ENCODE peak calls at places on chromosomes 1 and 21, in four cellular contexts. L, R, M and Q are unnamed samples.

GRCh38 chr1:155080250-155081228 is 1.9 kb downstream of the EFNA3 start:
- DNase-seq in L (no peak), M (peak; percentile 54), R (peak; percentile 19), Q (no peak)

GRCh38 chr1:74467786-74468377 is 44.5 kb downstream of the LRRC53 start:
- DNase-seq in R (no peak), L (no peak), M (no peak), Q (no peak)

GRCh38 chr1:58190614-58191013 is 355.9 kb downstream of the OMA1 start:
- DNase-seq in M (no peak), L (no peak), R (no peak), Q (no peak)

GRCh38 chr1:38050397-38051141 is 4.0 kb upstream of the POU3F1 start:
- DNase-seq in M (no peak), R (no peak), L (no peak), Q (no peak)

GRCh38 chr1:154154534-154155181 is at the start of gene NUP210L:
- DNase-seq in M (peak; percentile 32), L (no peak), R (peak; percentile 63), Q (no peak)

GRCh38 chr1:23799570-23800395 is 771 bp downstream of the GALE start:
- DNase-seq in R (peak; percentile 52), L (peak; percentile 62), M (peak; percentile 88), Q (peak; percentile 74)

GRCh38 chr1:15526021-15526489 is 593 bp upstream of the DNAJC16 start:
- DNase-seq in M (peak; percentile 46), L (peak; percentile 7), R (no peak), Q (no peak)

GRCh38 chr1:101178688-101179491 is 57.9 kb upstream of the S1PR1 start:
- DNase-seq in L (no peak), R (no peak), M (no peak), Q (peak; percentile 57)

GRCh38 chr1:59926381-59927243 is at the start of gene CYP2J2:
- DNase-seq in L (no peak), M (peak; percentile 79), R (peak; percentile 70), Q (peak; percentile 32)

GRCh38 chr1:33043267-33044090 is 6.8 kb upstream of the AK2 start:
- DNase-seq in M (no peak), R (no peak), L (no peak), Q (no peak)

GRCh38 chr1:109478806-109479205 is 4.9 kb upstream of the ATXN7L2 start:
- DNase-seq in M (peak; percentile 35), L (no peak), R (no peak), Q (peak; percentile 53)

GRCh38 chr1:201476670-201477344 is 7.8 kb upstream of the PHLDA3 start:
- DNase-seq in L (no peak), R (no peak), M (no peak), Q (no peak)

GRCh38 chr1:246597340-246597739 is 31.1 kb downstream of the CNST start:
- DNase-seq in R (no peak), L (no peak), M (peak; percentile 80), Q (no peak)

GRCh38 chr1:223702735-223703667 is 9.3 kb upstream of the CAPN2 start:
- DNase-seq in M (no peak), L (no peak), R (no peak), Q (no peak)

GRCh38 chr1:226061793-226062557 is 541 bp upstream of the H3-3A start:
- DNase-seq in L (no peak), M (peak; percentile 85), R (peak; percentile 85), Q (no peak)

GRCh38 chr1:28456078-28456477 is 49.8 kb upstream of the RCC1 start:
- DNase-seq in L (no peak), R (no peak), M (no peak), Q (no peak)

GRCh38 chr1:204218552-204218951 is 4.8 kb upstream of the GOLT1A start:
- DNase-seq in L (no peak), M (no peak), R (no peak), Q (no peak)

GRCh38 chr21:46008893-46009635 is 27.5 kb downstream of the COL6A1 start:
- DNase-seq in L (no peak), M (no peak), R (no peak), Q (peak; percentile 25)

GRCh38 chr1:119040906-119041305 is 52.8 kb upstream of the TBX15 start:
- DNase-seq in L (no peak), M (peak; percentile 10), R (no peak), Q (no peak)

GRCh38 chr1:45647248-45648021 is 23.6 kb upstream of the CCDC17 start:
- DNase-seq in L (no peak), R (no peak), M (no peak), Q (no peak)

GRCh38 chr1:189706594-189706993 is 771.1 kb downstream of the BRINP3 start:
- DNase-seq in R (no peak), M (no peak), L (no peak), Q (no peak)

DNA sequence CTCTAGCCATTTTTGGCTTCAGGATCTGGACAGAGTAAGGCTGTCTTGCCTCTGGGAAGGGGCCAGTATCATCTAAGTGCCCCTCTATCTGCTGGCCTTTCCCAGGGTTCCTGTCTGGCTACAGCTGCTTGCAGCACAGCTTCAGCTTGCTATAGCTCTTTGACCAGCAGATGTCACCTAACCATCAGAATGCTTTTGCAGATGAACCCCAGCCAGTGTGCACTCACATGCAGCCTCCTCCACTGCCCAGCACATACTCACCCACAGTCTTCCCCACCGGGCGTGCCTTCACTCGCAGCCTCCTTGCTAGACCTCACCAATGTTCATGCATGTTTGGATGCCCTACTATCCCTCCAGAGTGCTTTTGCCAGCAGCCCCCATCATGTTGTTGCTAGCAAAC is 769.0 kb downstream of the BRINP3 start:
- DNase-seq in R (no peak), L (no peak), M (no peak), Q (no peak)
- TF ChIP-seq CTCF in R (no peak), L (peak; percentile 11), M (no peak), Q (no peak)

GRCh38 chr1:77030401-77031100 is 163.3 kb downstream of the ST6GALNAC5 start:
- DNase-seq in L (no peak), R (no peak), M (no peak), Q (no peak)

GRCh38 chr1:77027916-77028315 is 160.6 kb downstream of the ST6GALNAC5 start:
- DNase-seq in R (no peak), M (no peak), L (no peak), Q (no peak)

GRCh38 chr1:77026126-77026525 is 158.8 kb downstream of the ST6GALNAC5 start:
- DNase-seq in M (no peak), L (no peak), R (no peak), Q (no peak)

GRCh38 chr1:77026640-77027039 is 159.4 kb downstream of the ST6GALNAC5 start:
- DNase-seq in R (no peak), M (no peak), L (no peak), Q (no peak)

DNA sequence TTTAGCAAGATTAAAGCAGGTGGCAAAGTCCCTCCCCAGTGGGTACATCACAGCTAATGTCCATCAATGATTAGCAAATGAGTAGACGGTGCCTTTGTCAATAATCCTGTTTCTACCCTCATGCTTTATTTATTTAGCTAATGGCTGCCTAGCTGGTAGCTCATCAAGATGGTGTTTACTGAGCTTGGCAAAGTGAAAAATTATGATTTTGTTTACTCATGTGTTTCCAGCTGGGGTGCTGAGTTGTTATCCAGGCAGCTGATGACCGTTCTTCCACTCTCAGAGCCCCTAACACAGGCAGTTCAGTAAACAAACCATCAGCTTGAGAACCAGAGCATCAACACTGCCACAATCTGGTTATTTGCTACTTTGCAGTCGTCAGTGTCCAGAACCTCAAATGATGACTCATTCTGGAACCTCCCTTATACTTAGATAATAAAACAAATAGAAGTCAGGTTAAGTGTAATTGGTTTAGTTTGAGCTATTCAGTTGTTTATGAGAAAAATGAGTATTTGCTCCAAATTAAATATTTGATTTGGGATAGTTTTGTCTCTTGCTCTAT is 163.9 kb downstream of the ST6GALNAC5 start:
- DNase-seq in L (no peak), M (no peak), R (no peak), Q (no peak)
- TF ChIP-seq CTCF in L (peak; percentile 48), M (no peak), R (no peak), Q (no peak)

GRCh38 chr1:182338806-182339370 is 52.7 kb downstream of the GLUL start:
- DNase-seq in M (no peak), L (no peak), R (no peak), Q (no peak)
- TF ChIP-seq CTCF in M (no peak), L (no peak), R (no peak), Q (no peak)

GRCh38 chr1:233721003-233721595 is 107.2 kb downstream of the KCNK1 start:
- DNase-seq in L (no peak), R (no peak), M (no peak), Q (no peak)

GRCh38 chr1:233722212-233722979 is 108.5 kb downstream of the KCNK1 start:
- DNase-seq in M (no peak), L (no peak), R (no peak), Q (no peak)

GRCh38 chr1:233723387-233723786 is 109.5 kb downstream of the KCNK1 start:
- DNase-seq in R (peak; percentile 24), L (no peak), M (no peak), Q (no peak)

GRCh38 chr1:233730380-233730779 is 116.5 kb downstream of the KCNK1 start:
- DNase-seq in M (no peak), R (no peak), L (no peak), Q (no peak)

DNA sequence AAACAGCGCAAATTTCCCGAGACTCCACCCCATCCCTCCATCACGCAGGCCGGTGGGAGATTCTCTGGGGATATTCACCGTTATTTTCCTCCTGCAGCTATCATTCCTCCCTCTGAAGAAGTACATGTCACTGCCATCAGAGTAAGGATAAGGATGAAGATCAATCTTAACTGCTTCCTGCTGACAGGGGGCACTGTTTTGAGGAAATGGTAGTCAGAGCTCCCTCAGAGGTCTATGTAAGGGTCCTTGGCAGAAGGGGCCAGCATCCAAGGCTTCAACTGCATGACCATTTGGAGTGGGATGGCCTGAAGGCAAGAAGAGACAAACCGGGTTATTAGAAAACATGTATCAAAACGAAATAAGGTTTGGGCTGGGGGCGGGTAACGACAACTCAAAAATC is 111.5 kb downstream of the KCNK1 start:
- DNase-seq in R (no peak), M (no peak), L (no peak), Q (no peak)
- TF ChIP-seq CTCF in R (no peak), M (no peak), L (no peak), Q (no peak)